ENCODE peak calls at places on chromosomes 1 and 21, in six cellular contexts. E, S, F, G, K and C are unnamed samples.

GRCh38 chr1:244273845-244274619 is 177.7 kb downstream of the ADSS2 start:
- DNase-seq in E (no peak), S (no peak), F (peak; percentile 17), G (no peak), K (peak; percentile 95), C (no peak)

GRCh38 chr1:155938220-155938627 is 3.2 kb upstream of the RXFP4 start:
- DNase-seq in E (peak; percentile 72), S (no peak), F (peak; percentile 44), G (no peak), K (peak; percentile 69), C (peak; percentile 37)

GRCh38 chr1:26195805-26196204 is 5.4 kb downstream of the CATSPER4 start:
- DNase-seq in E (no peak), S (no peak), F (no peak), G (no peak), K (no peak), C (no peak)

GRCh38 chr1:94832446-94832845 is 12.3 kb downstream of the SLC44A3 start:
- DNase-seq in E (no peak), S (no peak), F (no peak), G (no peak), K (no peak), C (no peak)

GRCh38 chr1:17121881-17122280 is 2.6 kb upstream of the PADI2 start:
- DNase-seq in E (no peak), S (no peak), F (no peak), G (no peak), K (no peak), C (no peak)

GRCh38 chr1:57845041-57845440 is 421.2 kb upstream of the DAB1 start:
- DNase-seq in E (no peak), S (no peak), F (no peak), G (no peak), K (peak; percentile 39), C (no peak)

GRCh38 chr21:39125752-39126485 is 57.3 kb downstream of the PSMG1 start:
- DNase-seq in E (peak; percentile 66), S (no peak), F (peak; percentile 37), G (no peak), K (peak; percentile 79), C (peak; percentile 62)

GRCh38 chr1:214352838-214353237 is 71.9 kb downstream of the SMYD2 start:
- DNase-seq in E (no peak), S (no peak), F (no peak), G (no peak), K (no peak), C (no peak)

GRCh38 chr21:40447016-40447415 is 399.9 kb downstream of the DSCAM start:
- DNase-seq in E (no peak), S (no peak), F (no peak), G (no peak), K (no peak), C (no peak)

GRCh38 chr1:92567211-92567868 is 80.6 kb upstream of the GFI1 start:
- DNase-seq in E (no peak), S (no peak), F (no peak), G (no peak), K (no peak), C (no peak)

GRCh38 chr21:37766104-37766503 is 150.2 kb downstream of the KCNJ6 start:
- DNase-seq in E (no peak), S (no peak), F (no peak), G (no peak), K (no peak), C (no peak)

GRCh38 chr1:32716312-32717126 is 13.9 kb upstream of the SYNC start:
- DNase-seq in E (peak; percentile 95), S (no peak), F (peak; percentile 56), G (peak; percentile 73), K (no peak), C (peak; percentile 98)

GRCh38 chr21:46442938-46443337 is 15.8 kb upstream of the DIP2A start:
- DNase-seq in E (no peak), S (no peak), F (no peak), G (no peak), K (no peak), C (no peak)

GRCh38 chr1:182259963-182260362 is 131.6 kb downstream of the GLUL start:
- DNase-seq in E (no peak), S (no peak), F (no peak), G (no peak), K (no peak), C (no peak)

GRCh38 chr21:15444118-15444960 is 285.4 kb upstream of the USP25 start:
- DNase-seq in E (no peak), S (no peak), F (no peak), G (no peak), K (no peak), C (no peak)

GRCh38 chr1:233796146-233796798 is 108.2 kb upstream of the SLC35F3 start:
- DNase-seq in E (no peak), S (no peak), F (no peak), G (no peak), K (no peak), C (no peak)

GRCh38 chr1:32221581-32221979 is 573 bp downstream of the TMEM234 start:
- DNase-seq in E (no peak), S (no peak), F (no peak), G (no peak), K (no peak), C (no peak)

GRCh38 chr1:177257596-177257995 is 86.8 kb downstream of the BRINP2 start:
- DNase-seq in E (no peak), S (no peak), F (no peak), G (no peak), K (no peak), C (no peak)